ENCODE peak calls at places on chromosomes 2 and 18, in nine cellular contexts. F, D, P, X, R, N, M, C and H are unnamed samples.

GRCh38 chr2:70091816-70092215 is 4.5 kb downstream of the PCBP1 start:
- DNase-seq in P (no peak), F (no peak), M (no peak), D (no peak), N (no peak), X (no peak), R (no peak), C (no peak), H (no peak)

GRCh38 chr2:86087936-86088850 is 17.5 kb downstream of the POLR1A start:
- DNase-seq in P (no peak), C (no peak), D (no peak), N (no peak), X (no peak), M (no peak), F (no peak), R (no peak), H (no peak)

GRCh38 chr18:11861583-11862288 is 10.5 kb downstream of the CHMP1B start:
- DNase-seq in C (no peak), R (no peak), X (no peak), N (no peak), M (no peak), P (no peak), F (no peak), D (no peak), H (no peak)

GRCh38 chr2:11537951-11538350 is 4.1 kb downstream of the GREB1 start:
- DNase-seq in F (no peak), D (no peak), N (no peak), P (no peak), M (no peak), C (no peak), X (no peak), R (no peak), H (no peak)

GRCh38 chr2:134568413-134568812 is 150.4 kb downstream of the TMEM163 start:
- DNase-seq in N (no peak), P (no peak), D (no peak), M (no peak), R (no peak), X (no peak), F (no peak), C (no peak), H (no peak)

GRCh38 chr2:69948032-69948962 is 13.1 kb downstream of the ASPRV1 start:
- DNase-seq in N (no peak), D (no peak), R (no peak), F (no peak), X (no peak), C (no peak), M (no peak), P (no peak), H (peak)

GRCh38 chr2:113245276-113245711 is 33.4 kb downstream of the PAX8 start:
- DNase-seq in D (no peak), N (no peak), C (no peak), P (no peak), X (no peak), R (no peak), M (no peak), F (no peak), H (no peak)

GRCh38 chr2:27653397-27653796 is 10.0 kb downstream of the SUPT7L start:
- DNase-seq in P (no peak), F (peak), R (no peak), D (no peak), X (no peak), C (no peak), N (no peak), M (no peak), H (no peak)

GRCh38 chr2:217936952-217937351 is 65.8 kb downstream of the TNS1 start:
- DNase-seq in X (no peak), R (no peak), F (no peak), C (no peak), N (no peak), D (no peak), M (no peak), P (no peak), H (no peak)

GRCh38 chr2:21279525-21279924 is 155.8 kb downstream of the TDRD15 start:
- DNase-seq in F (no peak), N (no peak), P (no peak), R (no peak), D (no peak), M (no peak), X (no peak), C (no peak), H (no peak)

GRCh38 chr2:238894950-238895298 is 47.0 kb downstream of the TWIST2 start:
- DNase-seq in R (no peak), F (no peak), N (no peak), M (no peak), D (no peak), X (no peak), P (no peak), C (no peak), H (no peak)

GRCh38 chr18:54558609-54559585 is 32.1 kb upstream of the DYNAP start:
- DNase-seq in P (no peak), D (peak), M (no peak), X (no peak), N (no peak), C (no peak), R (no peak), F (peak), H (no peak)

GRCh38 chr2:47653909-47654789 is 128.8 kb upstream of the MSH6 start:
- DNase-seq in M (no peak), X (no peak), D (no peak), C (no peak), P (no peak), R (no peak), F (no peak), N (no peak), H (no peak)

GRCh38 chr2:224754129-224754528 is 38.0 kb upstream of the CCDC195 start:
- DNase-seq in D (no peak), X (no peak), R (no peak), C (no peak), P (peak), F (no peak), N (no peak), M (no peak), H (no peak)

GRCh38 chr2:98519156-98519555 is 74.5 kb downstream of the INPP4A start:
- DNase-seq in C (no peak), N (no peak), D (no peak), R (no peak), X (no peak), F (no peak), M (no peak), P (no peak), H (no peak)

GRCh38 chr2:16207611-16208010 is 267.3 kb downstream of the MYCN start:
- DNase-seq in C (no peak), X (no peak), N (no peak), M (no peak), P (no peak), R (no peak), D (no peak), F (no peak), H (no peak)

GRCh38 chr2:26786207-26787023 is 559 bp downstream of the CENPA start:
- DNase-seq in M (no peak), N (no peak), P (no peak), C (no peak), F (peak), R (no peak), X (peak), D (no peak), H (peak)

GRCh38 chr2:42077343-42077742 is 29.5 kb downstream of the PKDCC start:
- DNase-seq in R (no peak), D (no peak), C (no peak), F (no peak), P (no peak), N (no peak), X (no peak), M (no peak), H (no peak)

GRCh38 chr2:240353086-240353798 is 82.2 kb upstream of the GPC1 start:
- DNase-seq in R (no peak), D (no peak), M (no peak), N (no peak), X (peak), P (no peak), C (no peak), F (no peak), H (no peak)

GRCh38 chr2:134482766-134483340 is 229.0 kb downstream of the MGAT5 start:
- DNase-seq in D (no peak), X (no peak), R (no peak), F (no peak), N (no peak), P (no peak), M (no peak), C (no peak), H (no peak)

GRCh38 chr18:46793565-46793964 is 36.7 kb upstream of the ST8SIA5 start:
- DNase-seq in M (no peak), F (no peak), D (peak), P (no peak), C (no peak), N (no peak), X (no peak), R (no peak), H (no peak)

GRCh38 chr2:159516241-159516758 is 100.0 kb downstream of the BAZ2B start:
- DNase-seq in C (peak), D (peak), X (no peak), P (peak), R (no peak), F (peak), N (peak), M (no peak), H (no peak)

GRCh38 chr2:148255929-148256328 is 235.0 kb downstream of the MBD5 start:
- DNase-seq in R (no peak), X (no peak), C (no peak), F (no peak), D (no peak), M (no peak), P (no peak), N (no peak), H (no peak)

GRCh38 chr2:202034249-202035088 is 814 bp downstream of the FZD7 start:
- DNase-seq in R (peak), X (peak), D (peak), N (no peak), M (no peak), P (no peak), C (no peak), F (peak), H (no peak)

GRCh38 chr2:38387887-38388286 is 10.8 kb upstream of the ATL2 start:
- DNase-seq in D (no peak), P (no peak), M (no peak), R (no peak), F (no peak), N (no peak), C (no peak), X (no peak), H (peak)

GRCh38 chr2:229888031-229888430 is 33.8 kb downstream of the TRIP12 start:
- DNase-seq in X (no peak), M (no peak), N (no peak), D (no peak), F (no peak), P (no peak), R (no peak), C (no peak), H (no peak)

GRCh38 chr18:36295880-36296301 is 1.6 kb upstream of the FHOD3 start:
- DNase-seq in P (no peak), M (no peak), F (no peak), N (no peak), X (no peak), D (no peak), C (no peak), R (no peak), H (no peak)

GRCh38 chr2:84939426-84940087 is 31.4 kb upstream of the KCMF1 start:
- DNase-seq in D (no peak), X (no peak), M (peak), F (no peak), R (peak), C (peak), P (no peak), N (no peak), H (peak)

GRCh38 chr2:98805412-98806265 is 74.7 kb upstream of the MGAT4A start:
- DNase-seq in X (no peak), D (peak), F (no peak), C (no peak), P (no peak), M (no peak), R (no peak), N (peak), H (no peak)

GRCh38 chr2:174623690-174624089 is 26.1 kb upstream of the WIPF1 start:
- DNase-seq in R (no peak), N (no peak), C (no peak), X (no peak), P (no peak), D (no peak), M (no peak), F (no peak), H (no peak)